ENCODE peak calls at places on chromosomes 7 and 10, in six cellular contexts. Q is tibial artery, W is transverse colon, J is ovary, E is heart left ventricle, C is upper lobe of left lung. Z is an unnamed sample. For H3K9me3, the result is how much of the 10 kb centered on the place peaks cover.

GRCh38 chr7:45161842-45162241 is 4.3 kb downstream of the RAMP3 start:
- DNase-seq in W (no peak), Q (no peak), C (no peak), J (no peak), E (peak), Z (no peak)

GRCh38 chr7:129908181-129908580 is 44.6 kb downstream of the UBE2H start:
- DNase-seq in Q (no peak), W (no peak), C (no peak), E (no peak), J (no peak), Z (no peak)

GRCh38 chr7:68224041-68224534 is 1227.5 kb downstream of the TYW1 start:
- DNase-seq in C (peak), E (no peak), J (no peak), Q (no peak), W (no peak), Z (peak)

GRCh38 chr10:23341004-23341403 is 3.6 kb downstream of the C10orf67 start:
- DNase-seq in Q (no peak), W (no peak), E (no peak), J (no peak), C (no peak), Z (no peak)

GRCh38 chr7:130114776-130115175 is 44.4 kb downstream of the KLHDC10 start:
- DNase-seq in J (no peak), C (no peak), Q (no peak), E (no peak), W (no peak), Z (no peak)

GRCh38 chr10:46531737-46532136 is 24.7 kb downstream of the GPRIN2 start:
- DNase-seq in E (no peak), Q (no peak), C (no peak), J (no peak), W (no peak), Z (no peak)

GRCh38 chr7:106521115-106521514 is 139.8 kb downstream of the CCDC71L start:
- DNase-seq in Q (no peak), E (no peak), J (no peak), C (no peak), W (no peak), Z (no peak)

GRCh38 chr7:80088705-80089104 is 45.9 kb upstream of the GNAI1 start:
- DNase-seq in W (no peak), J (no peak), C (no peak), Q (no peak), E (no peak), Z (no peak)

GRCh38 chr10:99977916-99978315 is 31.8 kb downstream of the DNMBP start:
- DNase-seq in C (no peak), W (no peak), J (no peak), E (no peak), Q (no peak), Z (no peak)

GRCh38 chr10:119421887-119422684 is 120.4 kb downstream of the RGS10 start:
- DNase-seq in Q (no peak), E (no peak), J (peak), C (no peak), W (no peak), Z (peak)

GRCh38 chr10:21497177-21497807 is 28.2 kb downstream of the SKIDA1 start:
- DNase-seq in W (peak), C (peak), Q (peak), J (peak), E (peak), Z (peak)

GRCh38 chr10:126468467-126468866 is 80.2 kb upstream of the ADAM12 start:
- DNase-seq in E (no peak), Q (no peak), J (no peak), C (no peak), W (no peak), Z (no peak)

GRCh38 chr10:126463306-126463705 is 75.0 kb upstream of the ADAM12 start:
- DNase-seq in W (no peak), C (no peak), E (no peak), Q (no peak), J (no peak), Z (peak)

GRCh38 chr10:126469692-126470091 is 81.4 kb upstream of the ADAM12 start:
- DNase-seq in E (no peak), Q (no peak), J (no peak), C (no peak), W (no peak), Z (no peak)

GRCh38 chr10:126468876-126469643 is 80.8 kb upstream of the ADAM12 start:
- DNase-seq in C (no peak), E (no peak), J (no peak), Q (no peak), W (no peak), Z (no peak)

GRCh38 chr10:126465771-126466170 is 77.5 kb upstream of the ADAM12 start:
- DNase-seq in J (no peak), Q (no peak), W (no peak), E (no peak), C (no peak), Z (no peak)
- H3K4me3 ChIP-seq in J (no peak), Q (no peak), W (no peak), E (no peak), C (no peak), Z (no peak)

DNA sequence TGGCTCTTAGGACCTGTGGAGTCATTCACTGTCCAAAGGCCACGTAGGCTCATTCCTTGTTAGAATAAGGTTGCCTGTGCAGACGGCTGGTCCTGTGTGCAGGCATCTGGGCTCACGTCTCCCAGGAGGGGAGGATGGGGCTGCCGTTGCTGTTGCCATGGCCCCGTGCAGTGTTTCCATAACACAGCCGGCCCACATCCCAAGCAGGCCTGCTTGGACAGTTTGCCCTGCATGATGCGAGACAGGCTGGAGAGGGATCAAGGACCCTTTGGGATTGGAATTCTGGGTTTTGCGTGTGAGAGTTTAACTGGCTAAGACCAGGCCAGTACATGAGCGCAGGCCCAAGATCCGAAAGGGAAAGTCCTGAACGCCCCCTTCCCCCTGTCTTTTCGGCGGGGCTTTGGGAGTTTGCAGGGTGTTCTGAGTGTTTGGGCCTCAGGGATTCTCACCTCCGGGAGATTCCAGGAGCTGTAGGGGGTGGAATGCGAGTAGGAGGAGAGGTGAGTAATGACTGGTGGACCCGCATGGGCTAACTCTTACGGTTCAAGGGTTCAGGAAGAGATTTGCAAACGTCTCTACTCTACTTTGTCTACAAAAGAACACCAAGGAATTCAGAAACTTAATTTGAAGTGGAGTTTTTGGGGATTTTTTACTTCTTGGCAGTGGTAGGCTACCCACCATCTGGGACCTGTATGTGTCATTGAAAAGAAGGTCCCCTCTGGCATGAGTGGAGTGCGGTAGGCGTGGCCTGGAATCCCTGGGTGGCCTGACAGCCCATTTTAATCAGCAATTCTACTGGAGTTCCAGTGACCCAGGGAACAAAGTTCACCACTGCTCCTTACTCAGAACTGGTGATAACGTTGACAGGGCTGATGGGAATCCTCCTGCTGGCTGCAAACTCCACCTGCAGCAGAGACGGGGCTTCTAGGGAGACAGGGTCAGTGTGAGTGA is 125.4 kb downstream of the ITIH5 start:
- DNase-seq in Q (peak), J (peak), E (peak), C (no peak), W (peak), Z (no peak)
- H3K9me3 ChIP-seq in Q (under half), J (under half), E (under half), C (under half), W (under half), Z (under half)

GRCh38 chr10:113980408-113981087 is 63.1 kb upstream of the ADRB1 start:
- DNase-seq in Q (no peak), J (no peak), E (no peak), C (no peak), W (no peak), Z (no peak)
- TF ChIP-seq CTCF in Q (no peak), J (no peak), E (no peak), C (no peak), W (no peak), Z (peak)

DNA sequence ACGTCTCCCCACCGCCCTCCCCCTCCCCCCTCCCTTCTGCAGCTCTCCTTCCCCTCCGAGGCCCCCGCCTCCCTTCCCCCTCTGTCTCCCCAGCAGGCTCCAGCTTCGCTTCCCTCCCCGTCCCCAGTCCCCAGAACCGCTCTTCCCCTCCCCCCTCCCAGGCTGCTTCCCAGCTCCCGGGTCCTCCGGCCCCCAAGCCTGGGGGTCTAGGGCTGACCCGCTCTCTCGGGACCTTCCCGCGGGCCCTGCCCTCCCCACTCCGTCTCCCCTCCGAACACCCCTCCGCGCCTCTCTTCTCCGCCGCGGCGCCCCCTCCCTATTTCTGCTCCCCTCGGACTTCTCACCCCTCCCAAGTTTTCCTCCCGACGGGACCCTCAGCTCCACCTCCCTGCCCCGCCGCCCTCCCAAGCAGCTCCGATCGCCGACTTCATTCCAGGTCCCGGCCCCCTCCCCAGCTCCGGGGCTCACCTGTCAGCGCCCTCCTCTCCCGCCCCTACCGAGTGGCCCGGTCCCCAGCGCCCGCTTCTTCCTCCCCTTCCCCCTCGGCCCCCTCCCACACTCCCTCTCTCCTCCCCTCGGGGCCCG is 1.1 kb downstream of the ZNF467 start:
- DNase-seq in E (no peak), C (peak), Q (no peak), J (no peak), W (peak), Z (no peak)
- H3K4me3 ChIP-seq in E (peak), C (peak), Q (peak), J (peak), W (peak), Z (peak)

GRCh38 chr7:158023157-158023556 is 564.5 kb downstream of the PTPRN2 start:
- DNase-seq in C (no peak), Q (no peak), J (no peak), E (no peak), W (no peak), Z (no peak)

GRCh38 chr7:158024351-158024715 is 563.3 kb downstream of the PTPRN2 start:
- DNase-seq in J (no peak), C (no peak), E (no peak), Q (no peak), W (no peak), Z (no peak)

GRCh38 chr7:158023563-158024350 is 563.9 kb downstream of the PTPRN2 start:
- DNase-seq in Q (no peak), J (no peak), C (no peak), W (no peak), E (no peak), Z (no peak)

GRCh38 chr7:158021836-158022235 is 565.8 kb downstream of the PTPRN2 start:
- DNase-seq in E (no peak), C (no peak), Q (no peak), W (no peak), J (no peak), Z (no peak)

DNA sequence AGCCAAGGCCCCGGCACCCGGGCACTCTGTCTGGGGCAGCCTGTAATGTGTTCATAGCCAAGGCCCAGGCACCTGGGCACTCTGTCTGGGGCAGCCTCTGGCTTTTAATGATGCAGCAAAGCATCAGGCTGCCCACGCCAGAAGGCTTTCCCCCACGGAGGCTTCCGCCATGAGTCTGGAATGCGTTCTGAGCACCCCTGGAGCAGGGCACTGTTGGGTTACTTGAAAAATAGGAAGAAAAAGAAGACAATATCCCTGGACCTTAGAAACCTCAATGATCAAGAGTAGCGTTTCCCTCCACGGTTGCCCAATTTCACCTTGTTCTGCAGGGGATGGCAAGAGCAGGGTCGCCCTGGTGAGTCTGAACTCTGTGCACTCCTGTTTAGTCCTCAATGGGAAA is 565.0 kb downstream of the PTPRN2 start:
- DNase-seq in J (no peak), Q (no peak), E (no peak), C (peak), W (no peak), Z (no peak)
- H3K9me3 ChIP-seq in J (under half), Q (under half), E (under half), C (under half), W (under half), Z (under half)

DNA sequence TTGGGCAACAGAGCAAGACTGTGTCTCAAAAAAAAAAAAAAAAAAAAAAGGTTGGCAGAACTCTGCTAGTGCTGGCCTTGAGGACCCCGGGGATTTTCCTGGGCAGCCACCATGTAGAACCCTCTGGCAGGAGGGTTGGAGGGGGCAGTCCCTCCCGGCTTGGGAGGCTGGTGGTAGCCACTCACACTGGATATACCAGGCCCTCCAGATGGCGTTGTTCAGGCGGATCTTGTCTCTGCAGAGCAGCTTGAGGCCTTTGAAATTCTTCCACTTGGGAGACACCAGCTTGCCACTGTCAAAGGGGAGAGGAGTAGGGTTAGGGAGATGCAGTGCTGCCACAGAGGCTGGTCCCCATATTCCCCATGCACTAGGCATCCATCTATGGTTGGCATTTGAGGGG is 8.4 kb downstream of the MLXIPL start:
- DNase-seq in J (no peak), E (no peak), C (no peak), W (no peak), Q (no peak), Z (no peak)
- TF ChIP-seq CTCF in J (no peak), E (no peak), C (no peak), W (no peak), Q (no peak), Z (no peak)

GRCh38 chr7:5678295-5679046 is 103.0 kb downstream of the RNF216 start:
- DNase-seq in E (no peak), J (peak), Q (no peak), C (no peak), W (no peak), Z (no peak)
- H3K4me3 ChIP-seq in E (no peak), J (no peak), Q (no peak), C (no peak), W (no peak), Z (no peak)

DNA sequence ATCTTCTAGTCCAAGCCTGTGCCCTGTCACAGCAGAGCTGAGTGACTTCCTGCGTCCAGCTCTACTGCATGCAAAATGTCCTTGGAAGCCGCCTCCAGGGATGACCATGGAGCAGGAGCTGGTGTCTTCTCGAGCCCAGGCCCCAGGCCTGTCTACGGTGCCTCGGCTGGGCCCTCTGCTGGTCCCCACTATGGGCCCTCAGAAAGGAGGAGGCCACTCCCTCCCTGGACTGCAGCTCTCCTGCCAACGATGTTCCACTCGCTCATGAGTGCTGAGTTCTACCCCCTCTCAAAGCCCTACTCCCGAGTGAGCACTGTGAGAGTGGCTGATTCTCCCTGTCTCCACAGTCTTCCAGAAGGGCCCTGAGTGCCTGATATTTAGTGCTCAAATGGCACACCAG is 504.9 kb downstream of the PTPRN2 start:
- DNase-seq in W (no peak), J (no peak), E (no peak), Q (no peak), C (no peak), Z (no peak)
- H3K9me3 ChIP-seq in W (under half), J (under half), E (under half), Q (under half), C (under half), Z (under half)

GRCh38 chr10:49526624-49527023 is 12.3 kb downstream of the ERCC6 start:
- DNase-seq in C (no peak), Q (no peak), E (no peak), J (no peak), W (no peak), Z (no peak)

GRCh38 chr10:49524496-49524895 is 14.4 kb downstream of the ERCC6 start:
- DNase-seq in W (no peak), Q (no peak), C (no peak), J (no peak), E (no peak), Z (no peak)

GRCh38 chr10:49521062-49521461 is 17.9 kb downstream of the ERCC6 start:
- DNase-seq in Q (no peak), C (no peak), E (no peak), W (no peak), J (no peak), Z (no peak)

GRCh38 chr10:49520122-49520775 is 18.7 kb downstream of the ERCC6 start:
- DNase-seq in Q (no peak), W (no peak), C (no peak), E (no peak), J (no peak), Z (no peak)

GRCh38 chr10:49523301-49523700 is 15.6 kb downstream of the ERCC6 start:
- DNase-seq in C (no peak), Q (no peak), W (no peak), J (no peak), E (no peak), Z (no peak)
- TF ChIP-seq CTCF in C (no peak), Q (no peak), W (no peak), J (no peak), E (no peak), Z (no peak)

GRCh38 chr7:2022021-2022409 is 210.7 kb downstream of the MAD1L1 start:
- DNase-seq in E (peak), Q (no peak), W (no peak), J (peak), C (no peak), Z (peak)

GRCh38 chr7:2017914-2018785 is 214.6 kb downstream of the MAD1L1 start:
- DNase-seq in J (peak), W (no peak), C (peak), Q (peak), E (peak), Z (peak)

GRCh38 chr7:2017483-2017891 is 215.3 kb downstream of the MAD1L1 start:
- DNase-seq in W (no peak), C (no peak), Q (no peak), E (peak), J (no peak), Z (peak)

GRCh38 chr7:2018786-2019692 is 213.7 kb downstream of the MAD1L1 start:
- DNase-seq in E (peak), W (peak), Q (peak), J (peak), C (peak), Z (peak)

GRCh38 chr7:2019693-2020511 is 212.8 kb downstream of the MAD1L1 start:
- DNase-seq in E (peak), Q (peak), W (peak), J (peak), C (peak), Z (peak)
- H3K4me3 ChIP-seq in E (no peak), Q (peak), W (no peak), J (no peak), C (no peak), Z (no peak)